ENCODE peak calls at places on chromosome 12, in nine cellular contexts. N is tibial nerve, J is suprapubic skin, P is H1, Y is stomach, E is transverse colon, Q is GM12878, X is K562, H is SK-N-SH. S is an unnamed sample. For H3K27me3, the result is how much of the 10 kb centered on the place peaks cover.

GRCh38 chr12:94193623-94194022 is 45.2 kb downstream of the PLXNC1 start:
- DNase-seq in E (no peak), Y (no peak), X (no peak), P (no peak), N (no peak), H (no peak), J (no peak), Q (no peak), S (no peak)

GRCh38 chr12:29726321-29726692 is 57.4 kb downstream of the TMTC1 start:
- DNase-seq in H (no peak), N (no peak), P (no peak), J (no peak), E (no peak), Q (no peak), X (no peak), Y (no peak), S (no peak)

GRCh38 chr12:19208456-19208855 is 78.9 kb downstream of the PLEKHA5 start:
- DNase-seq in J (no peak), H (no peak), N (no peak), E (no peak), X (no peak), Y (no peak), P (no peak), Q (no peak), S (no peak)

GRCh38 chr12:12723681-12724420 is 6.7 kb downstream of the CDKN1B start:
- DNase-seq in N (peak), J (no peak), Y (peak), Q (no peak), H (peak), P (peak), X (no peak), E (peak), S (peak)

GRCh38 chr12:12715459-12716150 is 1.6 kb upstream of the CDKN1B start:
- DNase-seq in J (no peak), H (no peak), N (peak), P (no peak), Y (no peak), X (no peak), E (peak), Q (no peak), S (no peak)

GRCh38 chr12:2494490-2495192 is 300.1 kb upstream of the FKBP4 start:
- DNase-seq in Q (no peak), H (no peak), X (no peak), N (peak), P (no peak), Y (no peak), J (no peak), E (peak), S (peak)

GRCh38 chr12:55188974-55189556 is 31.8 kb upstream of the OR10A7 start:
- DNase-seq in H (peak), Q (peak), P (no peak), Y (no peak), X (peak), J (no peak), E (peak), N (peak), S (no peak)

GRCh38 chr12:105221588-105222325 is 14.2 kb downstream of the APPL2 start:
- DNase-seq in Q (no peak), E (no peak), X (no peak), Y (no peak), P (no peak), J (no peak), N (no peak), H (no peak), S (no peak)

GRCh38 chr12:82805812-82806497 is 119.2 kb downstream of the TMTC2 start:
- DNase-seq in H (no peak), Y (no peak), N (no peak), E (no peak), P (no peak), X (no peak), Q (no peak), J (no peak), S (no peak)

GRCh38 chr12:47277972-47278448 is 198.3 kb upstream of the AMIGO2 start:
- DNase-seq in J (no peak), X (peak), N (no peak), E (no peak), P (no peak), Y (no peak), Q (no peak), H (no peak), S (no peak)

GRCh38 chr12:47777741-47778558 is 4.9 kb downstream of the SLC48A1 start:
- DNase-seq in Q (no peak), P (no peak), N (no peak), Y (peak), H (peak), E (no peak), X (peak), J (no peak), S (no peak)

GRCh38 chr12:82694970-82695369 is 8.3 kb downstream of the TMTC2 start:
- DNase-seq in H (no peak), X (no peak), Q (no peak), J (no peak), P (no peak), N (no peak), E (no peak), Y (no peak), S (no peak)

GRCh38 chr12:90987101-90987500 is 17.7 kb downstream of the EPYC start:
- DNase-seq in Y (no peak), P (no peak), E (no peak), N (no peak), Q (no peak), X (no peak), J (no peak), H (no peak), S (no peak)

GRCh38 chr12:92114834-92115233 is 30.8 kb downstream of the BTG1 start:
- DNase-seq in E (no peak), X (no peak), P (no peak), Y (no peak), H (no peak), Q (no peak), N (no peak), J (no peak), S (no peak)

GRCh38 chr12:69886101-69886500 is 61.1 kb downstream of the MYRFL start:
- DNase-seq in P (no peak), Y (no peak), X (no peak), H (no peak), J (no peak), E (no peak), Q (no peak), N (no peak), S (no peak)

GRCh38 chr12:111462134-111462821 is 56.6 kb downstream of the SH2B3 start:
- DNase-seq in N (no peak), J (no peak), X (no peak), Q (no peak), Y (no peak), P (no peak), H (no peak), E (no peak), S (no peak)

GRCh38 chr12:124971603-124972002 is 17.3 kb downstream of the DHX37 start:
- DNase-seq in Y (no peak), H (no peak), E (no peak), P (no peak), N (no peak), Q (no peak), J (no peak), X (no peak), S (no peak)

GRCh38 chr12:26651566-26652188 is 181.3 kb downstream of the ITPR2 start:
- DNase-seq in X (peak), E (peak), Q (peak), Y (peak), P (peak), J (no peak), N (peak), H (peak), S (peak)

GRCh38 chr12:71536279-71536938 is 96.8 kb downstream of the LGR5 start:
- DNase-seq in Y (no peak), X (no peak), J (no peak), P (no peak), N (no peak), E (no peak), H (no peak), Q (no peak), S (no peak)

GRCh38 chr12:111406474-111407370 is 999 bp downstream of the SH2B3 start:
- DNase-seq in N (no peak), H (peak), Q (no peak), J (no peak), Y (no peak), X (no peak), E (no peak), P (no peak), S (no peak)

GRCh38 chr12:64669270-64669842 is 59.1 kb downstream of the RASSF3 start:
- DNase-seq in E (peak), X (no peak), N (no peak), J (no peak), H (peak), Q (peak), P (no peak), Y (peak), S (peak)

GRCh38 chr12:119020377-119021360 is 39.3 kb downstream of the SRRM4 start:
- DNase-seq in Q (no peak), P (peak), J (no peak), N (no peak), E (peak), Y (peak), H (peak), X (peak), S (no peak)

GRCh38 chr12:66449531-66449930 is 147.2 kb downstream of the HELB start:
- DNase-seq in Q (no peak), H (no peak), N (no peak), J (no peak), E (no peak), Y (no peak), X (no peak), P (no peak), S (no peak)

GRCh38 chr12:54138219-54138618 is 50.6 kb downstream of the SMUG1 start:
- DNase-seq in Y (no peak), E (no peak), Q (no peak), H (no peak), P (no peak), X (no peak), N (no peak), J (no peak), S (no peak)

GRCh38 chr12:77488041-77488620 is 342.6 kb upstream of the NAV3 start:
- DNase-seq in Q (no peak), J (no peak), Y (no peak), H (no peak), P (no peak), N (no peak), X (no peak), E (no peak), S (no peak)

GRCh38 chr12:123498126-123498825 is 35.2 kb downstream of the RILPL1 start:
- DNase-seq in P (no peak), J (no peak), N (no peak), E (no peak), X (no peak), Q (no peak), Y (no peak), H (no peak), S (no peak)

GRCh38 chr12:68932123-68932700 is 759 bp downstream of the CPM start:
- DNase-seq in H (no peak), J (no peak), P (no peak), Q (peak), X (no peak), E (peak), N (no peak), Y (no peak), S (no peak)

GRCh38 chr12:79515526-79515935 is 175.2 kb downstream of the PAWR start:
- DNase-seq in Q (no peak), H (no peak), N (no peak), E (no peak), J (no peak), X (no peak), Y (no peak), P (no peak), S (no peak)

GRCh38 chr12:122681814-122682213 is 21.3 kb downstream of the HCAR2 start:
- DNase-seq in Q (peak), P (no peak), E (no peak), H (no peak), J (no peak), Y (no peak), N (no peak), X (no peak), S (no peak)

GRCh38 chr12:115966376-115966775 is 311.1 kb downstream of the MED13L start:
- DNase-seq in Q (no peak), N (no peak), H (no peak), Y (no peak), E (no peak), P (no peak), X (no peak), J (no peak), S (no peak)

GRCh38 chr12:75294797-75295196 is 35.3 kb downstream of the CAPS2 start:
- DNase-seq in E (no peak), Y (no peak), H (no peak), P (no peak), N (no peak), X (no peak), Q (no peak), J (no peak), S (no peak)

GRCh38 chr12:77064891-77065360 is 443 bp downstream of the E2F7 start:
- DNase-seq in E (no peak), P (no peak), X (no peak), N (no peak), J (peak), H (no peak), Y (no peak), Q (no peak), S (no peak)

GRCh38 chr12:115963030-115963480 is 314.4 kb downstream of the MED13L start:
- DNase-seq in N (no peak), J (no peak), Y (no peak), P (no peak), E (no peak), H (no peak), Q (no peak), X (no peak), S (no peak)

GRCh38 chr12:25811656-25812126 is 146.8 kb upstream of the RASSF8 start:
- DNase-seq in N (no peak), Y (no peak), P (no peak), H (no peak), E (no peak), J (no peak), X (no peak), Q (peak), S (no peak)

GRCh38 chr12:18719922-18720321 is 17.9 kb downstream of the PLCZ1 start:
- DNase-seq in J (no peak), Y (no peak), P (no peak), N (no peak), Q (no peak), E (no peak), H (no peak), X (no peak), S (no peak)

GRCh38 chr12:41917181-41917580 is 227.5 kb downstream of the GXYLT1 start:
- DNase-seq in Y (no peak), H (no peak), N (no peak), X (no peak), Q (no peak), P (no peak), E (no peak), J (no peak), S (no peak)
- TF ChIP-seq EP300 in Y (no peak), H (no peak), N (no peak), X (no peak), Q (no peak), P (no peak), E (no peak), J (no peak), S (no peak)

GRCh38 chr12:22740656-22741350 is 115.8 kb downstream of the ETNK1 start:
- DNase-seq in E (no peak), J (no peak), N (no peak), P (no peak), H (no peak), Q (no peak), Y (no peak), X (no peak), S (no peak)
- H3K27me3 ChIP-seq in E (under half), J (under half), N (under half), P (under half), H (under half), Q (under half), Y (under half), X (under half), S (under half)

DNA sequence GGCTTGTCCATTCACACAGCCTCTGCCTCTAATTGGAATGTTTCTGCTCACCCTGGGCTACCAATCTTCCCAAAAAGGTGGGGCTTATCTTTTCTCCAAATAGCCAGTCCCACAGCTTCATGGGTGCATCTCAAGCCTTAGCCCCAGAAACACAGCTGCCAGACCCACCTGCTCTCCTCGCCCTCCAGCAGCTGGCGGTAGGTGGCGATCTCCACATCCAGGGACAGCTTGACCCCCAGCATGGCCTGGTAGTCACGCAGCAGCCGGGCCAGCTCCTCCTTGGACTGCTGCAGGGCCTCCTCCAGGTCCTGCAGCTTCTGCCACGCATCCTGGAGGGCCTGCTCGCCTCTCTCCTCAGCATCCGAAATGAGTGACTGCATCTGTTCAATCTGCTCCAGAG is 11.1 kb downstream of the KRT77 start:
- DNase-seq in Y (no peak), N (no peak), Q (no peak), J (no peak), X (peak), P (peak), E (no peak), H (peak), S (no peak)
- TF ChIP-seq CTCF in Y (no peak), N (no peak), Q (no peak), J (no peak), X (peak), P (peak), E (no peak), H (peak), S (no peak)

DNA sequence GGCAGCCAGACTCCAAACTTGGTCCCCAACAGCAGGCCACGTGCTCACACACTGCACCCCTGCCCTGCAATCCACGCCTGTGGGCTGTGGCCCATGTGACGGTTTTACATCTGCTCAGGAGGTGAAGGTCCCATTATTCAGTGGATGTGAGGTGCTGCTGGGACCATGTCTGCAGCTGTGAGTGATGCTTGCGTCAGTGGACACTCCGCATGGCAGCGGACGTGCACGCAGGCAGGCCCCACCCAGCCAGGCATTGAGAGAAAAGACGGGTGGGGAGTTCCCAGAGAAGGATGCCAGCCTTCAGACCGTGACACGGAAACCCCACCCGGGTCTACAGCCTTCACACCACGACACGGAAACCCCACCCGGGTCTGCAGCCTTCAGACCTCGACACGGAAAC is 67.6 kb downstream of the NOC4L start:
- DNase-seq in X (no peak), N (no peak), Q (no peak), Y (no peak), P (no peak), J (no peak), E (no peak), H (no peak), S (no peak)
- TF ChIP-seq EP300 in X (no peak), N (no peak), Q (no peak), Y (no peak), P (no peak), J (no peak), E (no peak), H (no peak), S (no peak)

GRCh38 chr12:113472191-113473190 is 820 bp upstream of the LHX5 start:
- DNase-seq in Q (no peak), J (no peak), N (no peak), H (peak), E (no peak), Y (no peak), P (peak), X (no peak), S (no peak)
- H3K27me3 ChIP-seq in Q (under half), J (half or more), N (under half), H (half or more), E (half or more), Y (under half), P (half or more), X (half or more), S (under half)

S was measured in ovary.